ENCODE peak calls at places on chromosomes 5 and 9, in seven cellular contexts. I, W, P, G, Z, D and H are unnamed samples.

GRCh38 chr5:66949066-66949465 is 247.5 kb downstream of the CD180 start:
- DNase-seq in I (no peak), W (no peak), P (no peak), G (no peak), Z (no peak), D (no peak), H (no peak)

GRCh38 chr5:67963789-67964519 is 251.6 kb upstream of the PIK3R1 start:
- DNase-seq in I (no peak), W (no peak), P (no peak), G (no peak), Z (no peak), D (no peak), H (no peak)

GRCh38 chr5:101728933-101729332 is 567.2 kb downstream of the SLCO4C1 start:
- DNase-seq in I (no peak), W (no peak), P (peak), G (peak), Z (no peak), D (peak), H (no peak)

GRCh38 chr9:27059907-27060306 is 49.1 kb upstream of the TEK start:
- DNase-seq in I (no peak), W (peak), P (no peak), G (no peak), Z (no peak), D (no peak), H (no peak)

GRCh38 chr9:132235894-132236661 is 74.2 kb downstream of the NTNG2 start:
- DNase-seq in I (no peak), W (peak), P (peak), G (peak), Z (peak), D (peak), H (peak)

GRCh38 chr9:109843651-109844050 is 63.7 kb downstream of the PALM2AKAP2 start:
- DNase-seq in I (no peak), W (peak), P (no peak), G (no peak), Z (no peak), D (no peak), H (no peak)

GRCh38 chr9:100724932-100725331 is 147.1 kb downstream of the CAVIN4 start:
- DNase-seq in I (no peak), W (no peak), P (no peak), G (no peak), Z (no peak), D (no peak), H (no peak)

GRCh38 chr5:73747696-73748380 is 121.8 kb downstream of the ARHGEF28 start:
- DNase-seq in I (no peak), W (no peak), P (no peak), G (no peak), Z (no peak), D (no peak), H (no peak)

GRCh38 chr9:133522073-133522910 is 2.5 kb downstream of the MYMK start:
- DNase-seq in I (no peak), W (no peak), P (no peak), G (no peak), Z (no peak), D (peak), H (no peak)

GRCh38 chr5:139495644-139496435 is 13.3 kb upstream of the STING1 start:
- DNase-seq in I (no peak), W (no peak), P (no peak), G (no peak), Z (no peak), D (no peak), H (no peak)

GRCh38 chr5:149172261-149172660 is 31.0 kb downstream of the ABLIM3 start:
- DNase-seq in I (no peak), W (no peak), P (no peak), G (no peak), Z (no peak), D (no peak), H (no peak)

GRCh38 chr5:125914471-125914870 is 508.7 kb upstream of the GRAMD2B start:
- DNase-seq in I (no peak), W (no peak), P (no peak), G (no peak), Z (no peak), D (no peak), H (no peak)

GRCh38 chr5:96673127-96673526 is 11.0 kb downstream of the CAST start:
- DNase-seq in I (no peak), W (no peak), P (no peak), G (no peak), Z (no peak), D (no peak), H (no peak)

GRCh38 chr5:96663608-96664007 is 1.4 kb downstream of the CAST start:
- DNase-seq in I (no peak), W (no peak), P (no peak), G (no peak), Z (no peak), D (no peak), H (no peak)

GRCh38 chr5:96669919-96670318 is 7.7 kb downstream of the CAST start:
- DNase-seq in I (no peak), W (no peak), P (no peak), G (no peak), Z (no peak), D (no peak), H (no peak)

GRCh38 chr5:96664669-96665068 is 2.5 kb downstream of the CAST start:
- DNase-seq in I (no peak), W (no peak), P (no peak), G (peak), Z (no peak), D (no peak), H (no peak)

DNA sequence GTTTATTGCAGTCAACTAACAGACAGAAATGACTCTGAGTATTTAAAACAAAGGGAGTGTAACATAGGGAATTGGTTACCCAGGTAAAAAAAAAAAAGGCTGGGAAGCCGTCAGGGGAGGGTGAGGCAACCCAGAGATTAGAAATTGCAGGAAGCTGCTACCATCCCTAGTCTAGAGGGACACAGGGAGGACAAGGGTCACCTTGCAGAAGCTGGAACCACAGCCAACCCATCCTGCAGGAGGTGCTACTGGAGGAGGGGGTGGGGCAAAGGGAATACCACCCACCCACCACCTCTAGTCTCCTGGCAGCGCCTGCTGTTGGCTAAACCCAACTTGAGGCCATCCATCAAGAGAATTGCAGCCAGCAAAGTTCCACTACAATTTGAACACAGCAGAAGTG is 6.5 kb downstream of the CAST start:
- DNase-seq in I (no peak), W (no peak), P (no peak), G (no peak), Z (no peak), D (no peak), H (no peak)
- TF ChIP-seq POLR2AphosphoS5 in I (no peak), W (no peak), P (no peak), G (no peak), Z (no peak), D (no peak), H (no peak)

GRCh38 chr5:16457853-16458252 is 7.7 kb downstream of the ZNF622 start:
- DNase-seq in I (no peak), W (no peak), P (no peak), G (no peak), Z (no peak), D (no peak), H (no peak)

GRCh38 chr5:16455670-16456069 is 9.9 kb downstream of the ZNF622 start:
- DNase-seq in I (no peak), W (no peak), P (no peak), G (no peak), Z (no peak), D (no peak), H (no peak)

GRCh38 chr5:16456103-16456832 is 9.3 kb downstream of the ZNF622 start:
- DNase-seq in I (no peak), W (peak), P (peak), G (peak), Z (no peak), D (peak), H (peak)

GRCh38 chr5:16459451-16459850 is 6.1 kb downstream of the ZNF622 start:
- DNase-seq in I (no peak), W (no peak), P (no peak), G (no peak), Z (no peak), D (no peak), H (no peak)

DNA sequence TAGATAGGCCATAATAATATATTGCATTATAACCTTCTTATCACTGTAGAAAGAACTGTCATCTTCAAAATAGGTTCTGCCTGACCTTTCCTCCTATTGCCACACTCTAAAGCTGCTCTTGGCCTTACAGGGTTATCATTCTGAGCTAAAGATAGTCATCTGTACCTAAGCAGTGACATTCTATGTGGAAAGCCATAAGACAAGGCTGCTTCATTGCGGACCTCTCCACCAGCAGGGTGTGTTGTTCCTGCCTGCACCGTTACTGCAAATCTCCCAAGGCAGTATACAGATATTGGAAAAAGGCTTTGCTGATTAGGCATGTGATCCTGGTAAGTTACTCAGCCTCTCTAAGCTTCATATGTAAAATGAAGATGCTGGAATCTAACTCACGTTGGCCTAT is 8.1 kb downstream of the ZNF622 start:
- DNase-seq in I (no peak), W (no peak), P (no peak), G (no peak), Z (no peak), D (no peak), H (no peak)
- TF ChIP-seq SIN3A in I (no peak), W (no peak), P (no peak), G (no peak), Z (no peak), D (no peak), H (no peak)

DNA sequence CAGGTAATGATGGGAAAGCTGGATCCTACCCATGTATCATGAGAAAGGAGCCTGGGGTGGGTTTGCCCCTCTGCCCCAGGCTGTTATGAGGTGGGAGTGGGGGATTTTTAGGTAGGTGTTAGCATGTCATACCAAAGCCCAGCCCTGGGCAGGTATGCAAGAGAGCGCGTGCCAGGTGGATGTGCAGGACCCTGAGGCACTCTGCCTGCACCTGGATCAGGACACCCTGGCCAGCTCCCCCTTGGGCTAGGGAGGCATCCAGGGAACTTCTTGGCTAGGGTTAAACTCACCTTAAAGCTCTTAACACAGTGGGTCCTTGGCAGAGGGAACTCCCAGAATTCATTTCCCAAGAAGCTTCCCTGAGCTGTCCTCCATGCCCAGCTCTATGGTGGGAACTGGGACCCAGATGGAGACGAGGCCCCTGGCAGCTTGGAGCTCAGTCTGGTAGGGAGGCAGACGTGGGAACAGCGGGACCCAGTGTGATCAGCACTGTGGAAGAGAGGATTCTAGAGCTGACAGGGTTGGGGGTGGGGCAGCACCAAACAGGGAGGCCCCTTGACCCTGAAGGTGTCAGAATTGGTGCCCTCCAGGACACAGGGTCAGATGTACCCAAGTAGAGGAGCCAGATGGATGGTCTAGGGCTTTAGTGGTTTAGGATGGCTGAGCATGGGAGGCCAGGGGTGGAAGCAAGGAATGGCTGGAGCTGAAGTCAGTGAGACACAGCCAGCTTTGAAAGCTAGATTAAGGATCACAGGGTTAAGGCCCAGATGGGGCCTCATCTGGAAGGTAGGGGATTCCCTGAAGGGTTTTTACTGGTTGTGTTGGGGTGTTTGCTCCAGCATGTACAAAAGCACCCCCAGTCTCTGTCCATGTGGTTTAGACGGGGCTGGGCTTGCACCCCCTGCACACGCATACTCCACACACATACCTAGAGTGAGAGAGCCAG is 2.2 kb upstream of the PRR7 start:
- DNase-seq in I (no peak), W (peak), P (no peak), G (no peak), Z (no peak), D (no peak), H (no peak)
- TF ChIP-seq POLR2AphosphoS5 in I (peak), W (peak), P (peak), G (no peak), Z (peak), D (no peak), H (no peak)

DNA sequence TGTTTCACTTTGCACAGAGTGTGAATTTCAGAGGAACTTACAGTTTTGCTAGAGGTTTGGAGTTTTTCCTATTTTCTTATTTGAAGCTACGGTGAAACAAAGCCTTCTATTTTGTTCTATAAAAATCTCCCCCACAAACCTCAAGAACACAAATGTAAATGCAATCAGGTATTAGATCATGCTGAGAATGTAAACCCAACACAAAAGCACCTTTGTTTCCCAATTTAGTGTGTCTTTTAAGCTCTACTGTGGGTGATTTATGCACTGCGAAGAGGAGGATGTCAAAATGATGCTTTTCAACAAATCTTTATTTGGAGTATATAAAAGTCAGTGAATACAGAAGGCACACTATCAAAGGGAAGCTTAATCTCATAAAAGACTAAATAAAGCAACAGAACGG is 4.3 kb upstream of the DRD1 start:
- DNase-seq in I (no peak), W (no peak), P (no peak), G (no peak), Z (no peak), D (no peak), H (no peak)
- TF ChIP-seq SIN3A in I (no peak), W (no peak), P (no peak), G (no peak), Z (no peak), D (no peak), H (no peak)

GRCh38 chr9:125752070-125752628 is 5.0 kb downstream of the PBX3 start:
- DNase-seq in I (no peak), W (no peak), P (no peak), G (no peak), Z (no peak), D (no peak), H (no peak)
- TF ChIP-seq POLR2AphosphoS5 in I (no peak), W (no peak), P (no peak), G (no peak), Z (no peak), D (no peak), H (no peak)